ENCODE peak calls at places on chromosomes 13 and 19, in four cellular contexts. U is tibial nerve, H is aorta, R is SK-N-SH. O is an unnamed sample. For H3K27me3 and H3K36me3, the result is how much of the 10 kb centered on the place peaks cover.

GRCh38 chr13:23634897-23635296 is 64.7 kb downstream of the TNFRSF19 start:
- DNase-seq in H (no peak), R (no peak), U (no peak), O (no peak)

GRCh38 chr13:40440990-40441820 is 225.2 kb downstream of the FOXO1 start:
- DNase-seq in R (peak), H (peak), U (peak), O (no peak)

GRCh38 chr13:30870049-30870884 is 35.8 kb upstream of the MEDAG start:
- DNase-seq in U (peak), H (peak), R (no peak), O (peak)

GRCh38 chr19:4455742-4456565 is 1.6 kb downstream of the UBXN6 start:
- DNase-seq in H (no peak), U (peak), R (peak), O (peak)

GRCh38 chr13:30363725-30364124 is 56.4 kb upstream of the KATNAL1 start:
- DNase-seq in U (no peak), H (no peak), R (no peak), O (no peak)

GRCh38 chr19:3178377-3178972 is at the start of gene S1PR4:
- DNase-seq in H (peak), U (no peak), R (no peak), O (peak)

GRCh38 chr13:79799466-79799865 is 318.5 kb downstream of the NDFIP2 start:
- DNase-seq in H (no peak), R (peak), U (no peak), O (no peak)

GRCh38 chr19:40513345-40513678 is 46.5 kb downstream of the SPTBN4 start:
- DNase-seq in R (no peak), U (no peak), H (no peak), O (no peak)

GRCh38 chr19:33888665-33889064 is 92.0 kb downstream of the KCTD15 start:
- DNase-seq in H (no peak), U (no peak), R (no peak), O (no peak)

GRCh38 chr19:40786060-40787037 is 8.3 kb downstream of the RAB4B start:
- DNase-seq in H (no peak), U (no peak), R (no peak), O (peak)

GRCh38 chr19:28292822-28293500 is 920.0 kb downstream of the UQCRFS1 start:
- DNase-seq in R (peak), H (no peak), U (no peak), O (peak)

GRCh38 chr13:79482271-79482970 is 1.5 kb downstream of the NDFIP2 start:
- DNase-seq in R (no peak), H (no peak), U (no peak), O (no peak)

GRCh38 chr13:35791191-35791902 is 314.9 kb upstream of the MAB21L1 start:
- DNase-seq in R (no peak), U (peak), H (no peak), O (no peak)

GRCh38 chr19:16969127-16969526 is 57.5 kb downstream of the CPAMD8 start:
- DNase-seq in H (no peak), R (no peak), U (peak), O (no peak)

GRCh38 chr19:2164020-2164988 is 571 bp downstream of the DOT1L start:
- DNase-seq in U (peak), R (no peak), H (no peak), O (no peak)

GRCh38 chr13:61908906-61909305 is 493.3 kb upstream of the PCDH20 start:
- DNase-seq in U (no peak), R (no peak), H (no peak), O (no peak)

GRCh38 chr13:114087430-114087829 is 45.0 kb downstream of the RASA3 start:
- DNase-seq in H (no peak), U (no peak), R (no peak), O (no peak)

GRCh38 chr13:50319603-50320296 is 304.5 kb downstream of the KCNRG start:
- DNase-seq in R (no peak), U (no peak), H (no peak), O (no peak)

GRCh38 chr13:111575719-111576118 is 255.3 kb downstream of the TEX29 start:
- DNase-seq in R (no peak), U (no peak), H (peak), O (no peak)

GRCh38 chr19:28868836-28869235 is 344.1 kb downstream of the UQCRFS1 start:
- DNase-seq in R (no peak), H (no peak), U (no peak), O (no peak)

GRCh38 chr13:73141292-73141771 is 82.5 kb downstream of the KLF5 start:
- DNase-seq in H (no peak), U (no peak), R (no peak), O (no peak)

GRCh38 chr13:33735276-33735675 is 82.7 kb upstream of the RFC3 start:
- DNase-seq in R (no peak), U (no peak), H (no peak), O (no peak)

GRCh38 chr19:49938662-49939061 is 9.4 kb upstream of the NUP62 start:
- DNase-seq in H (peak), R (no peak), U (no peak), O (no peak)

GRCh38 chr19:17873661-17874422 is 2.1 kb downstream of the SLC5A5 start:
- DNase-seq in U (no peak), R (peak), H (no peak), O (peak)

GRCh38 chr13:106475852-106476251 is 59.6 kb downstream of the EFNB2 start:
- DNase-seq in R (no peak), H (no peak), U (no peak), O (no peak)

GRCh38 chr13:99984134-99984462 is 2.5 kb downstream of the ZIC2 start:
- DNase-seq in H (no peak), U (no peak), R (peak), O (no peak)

GRCh38 chr13:78660130-78660857 is 1.3 kb upstream of the OBI1 start:
- DNase-seq in R (peak), H (no peak), U (peak), O (peak)

GRCh38 chr13:98479496-98480003 is 97.4 kb downstream of the STK24 start:
- DNase-seq in R (no peak), U (no peak), H (no peak), O (no peak)

GRCh38 chr13:75250526-75251183 is 231.3 kb downstream of the TBC1D4 start:
- DNase-seq in H (no peak), R (no peak), U (no peak), O (no peak)

GRCh38 chr19:14450168-14450874 is 17.2 kb downstream of the PKN1 start:
- DNase-seq in R (peak), U (no peak), H (peak), O (peak)

GRCh38 chr19:9936151-9937000 is at the start of gene OLFM2:
- DNase-seq in H (no peak), U (no peak), R (peak), O (peak)

GRCh38 chr13:59677966-59678814 is 485.5 kb downstream of the DIAPH3 start:
- DNase-seq in H (no peak), R (peak), U (peak), O (peak)

GRCh38 chr19:55440411-55441105 is 2.5 kb downstream of the SHISA7 start:
- DNase-seq in H (no peak), R (peak), U (no peak), O (peak)
- H3K27me3 ChIP-seq in H (under half), R (under half), U (half or more), O (half or more)

DNA sequence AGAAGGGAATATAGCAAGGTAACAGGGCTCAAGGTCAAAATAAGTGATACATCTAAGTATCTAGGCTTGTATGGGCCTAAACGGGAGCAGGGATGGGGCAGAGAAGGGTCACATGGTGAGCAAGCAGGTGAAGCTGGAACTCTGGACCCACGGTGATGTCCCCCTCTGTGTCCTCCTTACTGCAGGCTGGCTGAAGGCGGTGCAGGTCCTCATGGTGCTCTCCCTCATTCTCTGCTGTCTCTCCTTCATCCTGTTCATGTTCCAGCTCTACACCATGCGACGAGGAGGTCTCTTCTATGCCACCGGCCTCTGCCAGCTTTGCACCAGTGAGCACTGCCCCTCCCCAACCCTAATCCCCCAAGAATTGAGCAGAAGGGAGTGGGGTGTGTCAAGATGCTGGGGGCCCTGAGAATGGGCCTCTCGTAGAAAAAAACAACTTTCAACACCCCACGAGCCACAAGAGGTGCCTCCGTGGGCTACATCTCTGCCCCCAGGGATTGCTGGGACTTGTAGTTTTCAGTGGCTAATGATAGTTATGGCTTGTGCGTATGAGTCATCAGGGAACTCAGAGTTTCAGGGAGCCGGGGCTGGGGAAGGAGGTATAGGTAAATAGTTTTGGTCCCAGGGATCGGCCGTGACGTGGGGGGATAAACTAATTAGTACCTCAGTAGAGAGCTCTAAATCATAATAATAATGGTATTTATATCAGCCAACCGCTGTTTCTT is 4.0 kb downstream of the EMP3 start:
- DNase-seq in R (no peak), H (no peak), U (no peak), O (peak)
- H3K4me3 ChIP-seq in R (peak), H (no peak), U (no peak), O (peak)

GRCh38 chr19:12667903-12668302 is 1.3 kb downstream of the WDR83 start:
- DNase-seq in H (no peak), R (no peak), U (no peak), O (no peak)
- H3K36me3 ChIP-seq in H (under half), R (under half), U (under half), O (under half)

DNA sequence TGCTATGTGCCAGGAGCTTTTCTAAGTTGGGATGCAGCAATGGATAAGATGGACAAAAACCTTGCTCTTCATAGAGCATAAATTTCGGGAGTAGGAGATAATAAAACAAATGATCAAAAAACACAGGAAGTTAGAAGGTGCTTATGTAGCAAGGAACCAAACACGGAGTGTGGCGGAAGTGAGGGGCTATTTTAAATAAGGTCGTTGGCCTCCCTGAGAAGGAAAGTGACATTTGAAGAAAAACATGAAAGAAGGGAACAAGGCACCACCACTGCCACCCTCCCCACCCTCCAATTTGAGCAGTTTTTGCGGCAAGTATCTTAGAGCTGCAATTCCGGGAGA is 3.2 kb upstream of the GSX1 start:
- DNase-seq in U (no peak), R (no peak), H (no peak), O (no peak)
- H3K27me3 ChIP-seq in U (half or more), R (half or more), H (under half), O (half or more)

DNA sequence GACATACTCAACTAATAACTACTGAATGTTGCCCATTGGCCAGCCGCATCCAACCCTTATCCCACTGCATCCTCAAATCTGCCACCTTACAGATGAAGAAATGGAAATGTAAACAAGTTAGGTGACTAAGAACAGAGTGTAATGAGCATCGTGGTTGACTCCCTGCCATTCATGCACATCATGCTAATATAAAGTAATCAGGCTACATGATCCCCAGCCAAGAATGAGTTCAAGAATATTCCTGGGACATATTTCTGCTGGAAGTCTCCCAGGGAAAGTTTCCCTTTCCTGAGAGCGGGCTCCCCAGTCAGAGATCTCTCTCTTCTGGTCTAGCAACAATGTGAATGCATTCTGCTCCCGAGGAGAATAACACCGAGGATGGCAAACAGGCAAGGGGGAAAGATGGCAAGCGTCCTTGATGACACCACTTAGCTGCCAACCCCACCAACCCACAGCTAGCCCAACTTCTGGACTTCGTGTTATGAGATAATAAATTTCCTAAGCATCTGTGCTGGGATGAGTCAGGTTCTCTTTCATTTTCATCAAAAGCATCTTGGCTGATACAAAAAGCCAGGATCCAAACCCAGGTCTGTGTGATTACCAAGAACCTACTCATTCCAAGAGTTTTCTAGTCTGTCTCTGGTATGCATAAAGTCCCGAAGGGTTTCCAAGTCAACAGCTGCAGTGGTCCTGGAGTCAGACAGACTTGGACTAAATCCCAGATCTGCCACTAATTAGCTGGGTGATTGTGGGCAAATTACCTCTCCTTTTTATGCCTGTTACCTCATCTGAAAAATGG is 55.7 kb upstream of the SERP2 start:
- DNase-seq in U (no peak), H (no peak), R (no peak), O (no peak)
- H3K4me3 ChIP-seq in U (no peak), H (no peak), R (no peak), O (no peak)

GRCh38 chr13:67377919-67378318 is 147.8 kb upstream of the PCDH9 start:
- DNase-seq in H (no peak), U (no peak), R (no peak), O (no peak)
- H3K36me3 ChIP-seq in H (under half), U (under half), R (under half), O (under half)